ENCODE peak calls at places on chromosomes 12 and 14, in eight cellular contexts. J is suprapubic skin; H is AG09319; U is stromal cell of bone marrow; O is activated CD4-positive, CD25-positive, alpha-beta regulatory T cell treated with anti-CD3 and anti-CD28 coated beads, Interleukin-2, amount 50 U/mL, for 16 hours; W is germinal center; F is Right ventricle myocardium inferior; V is OCI-LY7. B is an unnamed sample.

GRCh38 chr12:1162083-1162760 is 171.2 kb downstream of the ERC1 start:
- DNase-seq in V (no peak), J (no peak), U (no peak), H (no peak), W (no peak), F (no peak), O (no peak), B (no peak)

GRCh38 chr12:133038310-133038709 is 1.0 kb downstream of the ZNF84 start:
- DNase-seq in F (no peak), V (peak; percentile 8), O (no peak), H (no peak), W (no peak), J (no peak), U (no peak), B (no peak)

GRCh38 chr12:121917950-121918678 is at the start of gene CFAP251:
- DNase-seq in V (peak; percentile 96), H (no peak), W (peak; percentile 95), U (peak; percentile 50), J (peak; percentile 98), O (peak; percentile 93), F (peak; percentile 99), B (peak; percentile 98)

GRCh38 chr14:65243766-65244442 is 141.6 kb upstream of the MAX start:
- DNase-seq in W (no peak), U (no peak), V (peak; percentile 60), O (no peak), F (no peak), H (no peak), J (no peak), B (no peak)

GRCh38 chr14:104296388-104297312 is 158.3 kb downstream of the KIF26A start:
- DNase-seq in J (peak; percentile 57), O (no peak), F (peak; percentile 14), W (no peak), V (no peak), U (no peak), H (no peak), B (peak; percentile 15)

GRCh38 chr12:1493781-1494180 is 100.6 kb downstream of the FBXL14 start:
- DNase-seq in V (no peak), J (no peak), F (no peak), O (no peak), H (no peak), W (no peak), U (no peak), B (no peak)

GRCh38 chr12:69655616-69656336 is 43.3 kb downstream of the BEST3 start:
- DNase-seq in U (peak; percentile 72), W (no peak), O (no peak), J (no peak), F (no peak), V (no peak), H (peak; percentile 16), B (no peak)

GRCh38 chr12:27969901-27970390 is 2.6 kb downstream of the PTHLH start:
- DNase-seq in V (no peak), U (no peak), H (no peak), O (no peak), J (peak; percentile 64), F (peak; percentile 71), W (peak; percentile 52), B (peak; percentile 58)

GRCh38 chr12:122352394-122352793 is 70.1 kb downstream of the CLIP1 start:
- DNase-seq in V (no peak), O (no peak), J (no peak), F (no peak), H (no peak), U (no peak), W (no peak), B (no peak)

GRCh38 chr12:54040148-54040494 is 7.3 kb downstream of the HOXC5 start:
- DNase-seq in V (peak; percentile 46), O (no peak), F (no peak), U (no peak), H (no peak), J (no peak), W (peak; percentile 73), B (no peak)

GRCh38 chr12:7188557-7189397 is 709 bp upstream of the PEX5 start:
- DNase-seq in V (peak; percentile 72), W (peak; percentile 71), J (peak; percentile 79), U (peak; percentile 37), H (peak; percentile 22), O (peak; percentile 23), F (peak; percentile 76), B (peak; percentile 79)

GRCh38 chr12:93060666-93061413 is 131.7 kb upstream of the EEA1 start:
- DNase-seq in O (no peak), U (peak; percentile 28), J (no peak), H (peak; percentile 32), F (no peak), V (no peak), W (no peak), B (no peak)

GRCh38 chr12:69024413-69024812 is 91.4 kb upstream of the CPM start:
- DNase-seq in W (no peak), J (peak; percentile 81), V (no peak), U (no peak), O (no peak), H (no peak), F (no peak), B (no peak)

GRCh38 chr12:47811581-47812484 is 7.9 kb downstream of the HDAC7 start:
- DNase-seq in H (no peak), W (no peak), J (no peak), V (peak; percentile 23), U (peak; percentile 88), F (no peak), O (no peak), B (peak; percentile 76)

GRCh38 chr14:55123101-55123500 is 6.0 kb upstream of the LGALS3 start:
- DNase-seq in O (no peak), V (no peak), W (no peak), H (peak; percentile 60), F (no peak), J (no peak), U (peak; percentile 83), B (no peak)

GRCh38 chr12:25725874-25726273 is 172.8 kb upstream of the LMNTD1 start:
- DNase-seq in O (no peak), U (peak; percentile 79), J (no peak), F (no peak), V (no peak), W (no peak), H (no peak), B (no peak)

GRCh38 chr12:18428416-18428815 is 167.1 kb downstream of the PIK3C2G start:
- DNase-seq in V (no peak), O (no peak), U (no peak), J (no peak), F (no peak), H (no peak), W (no peak), B (no peak)

GRCh38 chr12:130633771-130634170 is 82.3 kb downstream of the RIMBP2 start:
- DNase-seq in H (no peak), W (no peak), V (no peak), O (no peak), J (peak; percentile 30), U (no peak), F (no peak), B (no peak)

GRCh38 chr12:46930101-46930500 is 104.3 kb upstream of the SLC38A4 start:
- DNase-seq in F (no peak), U (no peak), H (no peak), V (no peak), W (no peak), J (no peak), O (no peak), B (no peak)

GRCh38 chr12:60704171-60704914 is 1108.5 kb downstream of the SLC16A7 start:
- DNase-seq in V (no peak), O (no peak), F (no peak), J (no peak), H (no peak), W (no peak), U (no peak), B (no peak)

B was measured in left ventricle myocardium superior.